ENCODE peak calls at places on chromosomes 12 and 14, in seven cellular contexts. Q is GM12892, P is A549, J is spleen, I is erythroblast, F is gastrocnemius medialis, T is H1. L is an unnamed sample.

GRCh38 chr14:71341160-71341559 is 433.9 kb downstream of the PCNX1 start:
- DNase-seq in Q (no peak), P (no peak), J (no peak), I (no peak), F (no peak), T (no peak), L (no peak)

GRCh38 chr12:75816892-75817291 is 214.7 kb downstream of the PHLDA1 start:
- DNase-seq in Q (no peak), P (peak; percentile 74), J (no peak), I (peak; percentile 66), F (no peak), T (no peak), L (no peak)

GRCh38 chr14:32303865-32304264 is 25.2 kb upstream of the AKAP6 start:
- DNase-seq in Q (no peak), P (no peak), J (no peak), I (no peak), F (no peak), T (no peak), L (no peak)

GRCh38 chr14:63276492-63277342 is 42.0 kb downstream of the GPHB5 start:
- DNase-seq in Q (no peak), P (peak; percentile 43), J (no peak), I (peak; percentile 24), F (no peak), T (no peak), L (no peak)

GRCh38 chr12:57840701-57841100 is 5.8 kb downstream of the CTDSP2 start:
- DNase-seq in Q (no peak), P (no peak), J (no peak), I (peak; percentile 56), F (peak; percentile 49), T (no peak), L (no peak)

GRCh38 chr12:116529686-116530085 is 29.5 kb upstream of the MAP1LC3B2 start:
- DNase-seq in Q (no peak), P (no peak), J (no peak), I (no peak), F (no peak), T (no peak), L (no peak)

GRCh38 chr12:106091421-106091820 is 47.3 kb downstream of the NUAK1 start:
- DNase-seq in Q (no peak), P (no peak), J (no peak), I (no peak), F (no peak), T (no peak), L (no peak)

GRCh38 chr12:114420553-114420952 is 14.6 kb upstream of the TBX5 start:
- DNase-seq in Q (no peak), P (no peak), J (no peak), I (no peak), F (no peak), T (no peak), L (no peak)

GRCh38 chr12:131024721-131025120 is 71.0 kb downstream of the ADGRD1 start:
- DNase-seq in Q (no peak), P (no peak), J (no peak), I (no peak), F (no peak), T (no peak), L (no peak)

GRCh38 chr12:37543131-37543965 is 773.2 kb upstream of the ALG10B start:
- DNase-seq in Q (no peak), P (no peak), J (no peak), I (no peak), F (no peak), T (no peak), L (no peak)

GRCh38 chr12:70721958-70722357 is 84.7 kb upstream of the PTPRB start:
- DNase-seq in Q (no peak), P (no peak), J (no peak), I (no peak), F (no peak), T (no peak), L (no peak)

GRCh38 chr14:65483647-65484046 is 71.1 kb downstream of the FUT8 start:
- DNase-seq in Q (no peak), P (no peak), J (no peak), I (peak; percentile 80), F (no peak), T (no peak), L (no peak)

GRCh38 chr14:22386924-22387775 is 201.9 kb downstream of the DAD1 start:
- DNase-seq in Q (peak; percentile 44), P (peak; percentile 72), J (peak; percentile 76), I (peak; percentile 73), F (peak; percentile 21), T (peak; percentile 9), L (no peak)
- TF ChIP-seq POLR2A in Q (no peak), P (no peak), J (no peak), I (no peak), F (no peak), T (no peak), L (no peak)

GRCh38 chr14:24418492-24418873 is 11.0 kb downstream of the CBLN3 start:
- DNase-seq in Q (no peak), P (no peak), J (no peak), I (no peak), F (no peak), T (no peak), L (no peak)
- TF ChIP-seq POLR2A in Q (no peak), P (no peak), J (no peak), I (no peak), F (no peak), T (no peak), L (no peak)

DNA sequence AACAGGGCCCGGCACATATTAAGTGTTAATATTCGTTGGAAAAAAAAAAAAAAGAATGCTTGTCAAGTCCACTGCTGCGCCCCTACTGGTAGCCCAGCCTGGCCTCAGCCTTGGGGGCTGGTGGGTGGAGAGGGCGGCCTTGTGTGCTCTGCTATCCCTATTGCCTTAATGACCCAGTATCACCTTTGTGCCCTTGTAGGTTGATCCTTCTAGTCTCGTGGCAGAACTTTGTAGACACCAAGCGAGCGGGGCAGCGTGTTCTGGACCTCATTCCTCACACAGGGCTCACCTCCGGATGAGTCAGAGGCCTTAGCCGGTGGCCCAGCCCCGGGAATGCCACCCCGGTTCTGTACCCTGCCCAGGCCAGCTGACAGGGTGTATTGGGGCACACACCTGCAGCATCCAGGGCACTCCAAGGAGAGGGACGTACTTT is 1.8 kb upstream of the RCOR1 start:
- DNase-seq in Q (no peak), P (peak; percentile 84), J (peak; percentile 86), I (peak; percentile 78), F (peak; percentile 43), T (no peak), L (peak; percentile 47)
- TF ChIP-seq POLR2A in Q (no peak), P (peak; percentile 32), J (no peak), I (no peak), F (no peak), T (no peak), L (no peak)

DNA sequence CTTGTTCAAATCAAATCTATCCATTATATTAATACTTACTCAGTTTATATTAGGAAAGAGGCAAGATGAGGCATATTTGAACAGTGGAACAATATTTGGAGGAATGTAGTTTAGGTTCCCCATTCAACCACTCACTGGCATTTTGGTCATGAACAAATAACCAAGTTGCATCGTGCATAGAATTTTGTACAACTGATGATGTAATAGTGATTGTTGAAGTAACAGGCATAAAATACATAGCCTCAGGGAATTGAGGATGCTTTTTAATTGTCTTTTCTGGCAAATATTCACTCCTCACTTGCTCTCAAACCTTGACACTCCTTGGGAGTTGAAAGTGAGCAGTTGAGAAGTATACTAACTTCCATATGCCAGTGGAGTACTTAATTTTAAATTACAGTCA is 175.2 kb downstream of the SRGAP1 start:
- DNase-seq in Q (no peak), P (no peak), J (no peak), I (no peak), F (no peak), T (no peak), L (no peak)
- TF ChIP-seq POLR2A in Q (no peak), P (no peak), J (no peak), I (no peak), F (no peak), T (no peak), L (no peak)

DNA sequence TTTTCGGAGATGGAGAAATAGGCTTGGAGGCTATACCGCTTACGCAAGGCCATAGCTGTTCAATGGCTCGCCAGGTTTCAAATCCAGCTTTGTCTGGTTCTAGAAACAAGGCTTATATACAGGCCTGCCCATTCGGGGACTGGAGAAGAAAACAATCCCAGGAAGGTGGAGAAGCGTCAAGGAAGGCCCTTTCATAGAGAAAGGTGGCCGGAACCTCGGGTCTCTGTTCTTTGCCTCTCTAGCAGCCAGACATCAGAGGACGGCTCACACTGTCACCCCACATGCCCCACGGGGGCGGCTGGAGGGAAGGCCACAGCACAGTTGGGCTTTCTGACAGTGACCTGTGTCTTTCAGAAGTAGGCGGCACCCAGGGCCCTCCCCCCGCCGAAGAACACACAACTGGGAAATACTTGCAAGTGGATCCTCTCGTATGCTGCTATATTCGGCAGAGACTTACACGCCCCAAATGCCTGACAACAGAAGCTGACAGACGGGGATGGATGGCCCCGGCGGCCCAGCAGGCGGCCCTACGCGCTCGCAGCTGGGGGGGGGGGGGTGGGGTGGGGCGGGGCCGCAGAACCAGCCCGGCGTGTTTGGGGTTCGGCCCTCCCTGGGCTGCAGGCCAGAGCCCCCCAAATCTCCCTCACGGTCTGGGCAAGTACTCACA is 4.5 kb upstream of the SETD1B start:
- DNase-seq in Q (peak; percentile 59), P (peak; percentile 94), J (peak; percentile 89), I (peak; percentile 89), F (peak; percentile 98), T (no peak), L (peak; percentile 83)
- TF ChIP-seq POLR2A in Q (no peak), P (no peak), J (no peak), I (no peak), F (peak; percentile 91), T (no peak), L (no peak)

GRCh38 chr12:11719678-11720099 is 70.2 kb downstream of the ETV6 start:
- DNase-seq in Q (no peak), P (no peak), J (peak; percentile 88), I (no peak), F (no peak), T (peak; percentile 36), L (peak; percentile 86)
- TF ChIP-seq POLR2A in Q (no peak), P (no peak), J (no peak), I (no peak), F (no peak), T (no peak), L (no peak)

GRCh38 chr14:68278568-68279436 is 459.2 kb downstream of the RAD51B start:
- DNase-seq in Q (no peak), P (peak; percentile 79), J (no peak), I (peak; percentile 28), F (no peak), T (no peak), L (no peak)
- TF ChIP-seq POLR2A in Q (peak; percentile 77), P (no peak), J (no peak), I (no peak), F (no peak), T (no peak), L (no peak)

GRCh38 chr12:66776974-66777373 is 98.1 kb upstream of the GRIP1 start:
- DNase-seq in Q (peak; percentile 11), P (no peak), J (peak; percentile 74), I (no peak), F (no peak), T (no peak), L (no peak)
- TF ChIP-seq POLR2A in Q (no peak), P (no peak), J (no peak), I (no peak), F (no peak), T (no peak), L (no peak)